ENCODE peak calls at places on chromosomes 16 and 17, in five cellular contexts. H is fibroblast of pulmonary artery, L is cardiac muscle cell, G is IMR-90, S is GM23338. W is an unnamed sample.

GRCh38 chr16:24119807-24120206 is 136.3 kb upstream of the CACNG3 start:
- DNase-seq in S (no peak), L (no peak), H (no peak), G (no peak), W (no peak)

GRCh38 chr16:80265624-80266306 is 275.0 kb upstream of the DYNLRB2 start:
- DNase-seq in L (no peak), H (no peak), S (no peak), G (peak; percentile 16), W (peak; percentile 22)

GRCh38 chr16:72256398-72257048 is 84.6 kb upstream of the PMFBP1 start:
- DNase-seq in H (peak; percentile 59), S (no peak), L (peak; percentile 67), G (peak; percentile 73), W (peak; percentile 91)

GRCh38 chr17:41178341-41178740 is 320 bp upstream of the KRTAP4-2 start:
- DNase-seq in L (no peak), S (no peak), G (peak; percentile 72), H (no peak), W (peak; percentile 22)

GRCh38 chr17:42833771-42834422 is 700 bp downstream of the PSME3 start:
- DNase-seq in H (no peak), S (no peak), L (no peak), G (no peak), W (no peak)

GRCh38 chr16:65113441-65113840 is 8.4 kb downstream of the CDH11 start:
- DNase-seq in S (no peak), G (no peak), L (no peak), H (no peak), W (no peak)

GRCh38 chr17:67549787-67550186 is 167.9 kb upstream of the NOL11 start:
- DNase-seq in G (no peak), H (peak; percentile 20), S (no peak), L (no peak), W (no peak)

GRCh38 chr17:20922128-20922670 is 120.6 kb downstream of the USP22 start:
- DNase-seq in G (peak; percentile 52), L (peak; percentile 55), H (peak; percentile 55), S (no peak), W (peak; percentile 75)

GRCh38 chr16:89132194-89133005 is 38.7 kb downstream of the ACSF3 start:
- DNase-seq in S (no peak), L (no peak), G (no peak), H (no peak), W (no peak)

GRCh38 chr17:4304417-4305027 is 40.7 kb upstream of the ANKFY1 start:
- DNase-seq in G (peak; percentile 31), S (peak; percentile 81), L (peak; percentile 61), H (peak; percentile 62), W (peak; percentile 63)

GRCh38 chr16:85350973-85351372 is 238.7 kb upstream of the CIBAR2 start:
- DNase-seq in H (peak; percentile 94), S (no peak), G (peak; percentile 96), L (peak; percentile 94), W (peak; percentile 90)

GRCh38 chr17:2040219-2040827 is 1.5 kb upstream of the OVCA2 start:
- DNase-seq in L (no peak), S (no peak), G (no peak), H (no peak), W (no peak)

DNA sequence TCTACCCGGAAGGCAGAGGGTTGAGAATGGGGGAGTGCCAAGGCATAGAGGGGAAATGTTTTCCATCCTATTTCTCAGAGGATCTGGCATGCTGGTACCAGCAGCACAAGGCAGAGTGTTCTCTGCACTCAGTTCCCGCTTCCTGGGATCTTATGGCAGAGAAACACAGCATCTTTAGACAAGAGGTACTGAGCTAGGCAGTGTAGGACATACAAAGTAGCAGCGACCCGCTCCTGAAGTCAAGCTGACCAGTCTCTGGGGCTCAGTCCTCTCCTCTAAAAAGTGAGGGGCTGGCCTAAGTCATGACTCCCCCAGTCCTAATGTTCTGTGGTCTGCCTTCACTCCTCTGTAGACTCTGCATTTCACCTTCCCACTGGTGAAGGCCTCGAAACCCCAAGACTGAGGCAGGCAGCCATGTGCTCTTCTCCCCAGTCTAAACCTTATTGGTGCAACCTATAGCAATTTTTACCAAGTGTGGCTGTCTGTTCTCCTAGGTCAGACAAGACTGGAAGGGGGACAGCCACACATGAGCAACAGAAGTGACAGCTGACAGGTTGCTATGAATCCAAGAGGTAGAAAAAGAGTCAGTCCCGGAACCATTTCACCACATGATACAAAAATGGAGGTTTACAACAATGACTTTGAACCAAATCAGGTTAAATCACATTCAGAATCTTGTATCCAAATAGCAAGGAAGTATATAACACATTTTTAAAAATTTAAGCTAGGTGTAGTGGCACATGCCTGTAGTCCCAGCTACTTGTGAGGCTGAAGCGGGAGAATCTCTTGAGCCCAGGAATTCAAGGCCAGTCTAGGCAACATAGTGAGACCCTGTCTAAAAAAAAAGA is 11.4 kb upstream of the TSPOAP1 start:
- DNase-seq in G (no peak), S (no peak), H (no peak), L (no peak), W (no peak)
- H3K4me3 ChIP-seq in G (peak overlapping the region; percentile 45), S (peak overlapping the region; percentile 34), H (no peak overlapping the region), L (no peak overlapping the region), W (no peak overlapping the region)

GRCh38 chr16:10942352-10943297 is at the start of gene DEXI:
- DNase-seq in S (peak; percentile 94), H (peak; percentile 88), G (peak; percentile 84), L (peak; percentile 92), W (peak; percentile 82)
- TF ChIP-seq CTCF in S (no peak), H (no peak), G (no peak), L (no peak), W (no peak)

GRCh38 chr16:16167927-16168326 is 55.4 kb downstream of the ABCC6 start:
- DNase-seq in L (no peak), G (no peak), S (no peak), H (no peak), W (no peak)
- H3K4me3 ChIP-seq in L (no peak overlapping the region), G (no peak overlapping the region), S (no peak overlapping the region), H (no peak overlapping the region), W (no peak overlapping the region)

DNA sequence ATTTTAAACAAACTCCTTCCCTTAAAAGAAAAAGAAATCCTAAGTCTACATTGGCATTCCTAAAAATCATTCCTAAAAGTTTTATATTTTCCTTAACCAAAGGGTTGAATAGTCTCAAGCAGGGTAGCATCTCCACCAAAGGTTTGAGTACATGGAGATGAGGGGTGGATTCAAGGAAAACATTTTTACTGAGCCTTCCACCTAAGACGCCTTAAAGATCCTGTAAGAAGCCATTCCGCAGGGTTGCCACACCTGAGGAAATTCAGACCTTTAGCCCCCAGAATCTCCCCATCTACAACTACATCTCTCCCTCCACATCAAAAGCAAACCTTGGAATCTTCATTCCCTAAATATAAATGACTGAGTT is 7.7 kb upstream of the AKTIP start:
- DNase-seq in L (no peak), S (no peak), H (no peak), G (no peak), W (no peak)
- TF ChIP-seq CTCF in L (no peak), S (no peak), H (no peak), G (no peak), W (no peak)

W was measured in fibroblast of the aortic adventitia.